ENCODE peak calls at places on chromosomes 11 and 22, in six cellular contexts. One of them, this sample, is unnamed.

GRCh38 chr22:41237707-41238569 is 2.8 kb downstream of the CHADL start:
- DNase-seq in NCI-H1417: peak; percentile 52
- DNase-seq in T-helper 2 cell: peak; percentile 76
- DNase-seq in EH: peak; percentile 43
- DNase-seq in T-helper 9 cell: peak; percentile 69
- DNase-seq in activated CD4-positive, alpha-beta T cell treated with anti-CD3 and anti-CD28 coated beads, Interleukin-2, amount 50 U/mL, for 48 hours: peak; percentile 80
- DNase-seq in this sample: peak; percentile 82

GRCh38 chr11:63764712-63765631 is 3.6 kb downstream of the ZFTA start:
- DNase-seq in T-helper 2 cell: no peak
- DNase-seq in activated CD4-positive, alpha-beta T cell treated with anti-CD3 and anti-CD28 coated beads, Interleukin-2, amount 50 U/mL, for 48 hours: no peak
- DNase-seq in EH: no peak
- DNase-seq in NCI-H1417: no peak
- DNase-seq in T-helper 9 cell: no peak
- DNase-seq in this sample: no peak

GRCh38 chr11:107203656-107204055 is 185.4 kb upstream of the GUCY1A2 start:
- DNase-seq in activated CD4-positive, alpha-beta T cell treated with anti-CD3 and anti-CD28 coated beads, Interleukin-2, amount 50 U/mL, for 48 hours: no peak
- DNase-seq in NCI-H1417: no peak
- DNase-seq in T-helper 2 cell: no peak
- DNase-seq in EH: no peak
- DNase-seq in T-helper 9 cell: no peak
- DNase-seq in this sample: no peak

GRCh38 chr11:75400110-75400865 is 970 bp downstream of the RPS3 start:
- DNase-seq in EH: peak; percentile 29
- DNase-seq in activated CD4-positive, alpha-beta T cell treated with anti-CD3 and anti-CD28 coated beads, Interleukin-2, amount 50 U/mL, for 48 hours: no peak
- DNase-seq in T-helper 2 cell: no peak
- DNase-seq in T-helper 9 cell: no peak
- DNase-seq in NCI-H1417: no peak
- DNase-seq in this sample: peak; percentile 37

GRCh38 chr11:47306484-47306844 is 36.5 kb downstream of the MADD start:
- DNase-seq in T-helper 9 cell: no peak
- DNase-seq in activated CD4-positive, alpha-beta T cell treated with anti-CD3 and anti-CD28 coated beads, Interleukin-2, amount 50 U/mL, for 48 hours: no peak
- DNase-seq in EH: no peak
- DNase-seq in T-helper 2 cell: no peak
- DNase-seq in NCI-H1417: no peak
- DNase-seq in this sample: no peak

GRCh38 chr22:20204821-20205220 is 54.0 kb upstream of the CCDC188 start:
- DNase-seq in T-helper 2 cell: no peak
- DNase-seq in NCI-H1417: no peak
- DNase-seq in T-helper 9 cell: no peak
- DNase-seq in EH: no peak
- DNase-seq in activated CD4-positive, alpha-beta T cell treated with anti-CD3 and anti-CD28 coated beads, Interleukin-2, amount 50 U/mL, for 48 hours: no peak
- DNase-seq in this sample: no peak

GRCh38 chr11:85768473-85769146 is 42.3 kb downstream of the SYTL2 start:
- DNase-seq in NCI-H1417: no peak
- DNase-seq in EH: no peak
- DNase-seq in T-helper 2 cell: no peak
- DNase-seq in activated CD4-positive, alpha-beta T cell treated with anti-CD3 and anti-CD28 coated beads, Interleukin-2, amount 50 U/mL, for 48 hours: no peak
- DNase-seq in T-helper 9 cell: no peak
- DNase-seq in this sample: no peak

GRCh38 chr22:29113329-29113728 is 40.5 kb downstream of the KREMEN1 start:
- DNase-seq in activated CD4-positive, alpha-beta T cell treated with anti-CD3 and anti-CD28 coated beads, Interleukin-2, amount 50 U/mL, for 48 hours: no peak
- DNase-seq in T-helper 9 cell: no peak
- DNase-seq in T-helper 2 cell: no peak
- DNase-seq in NCI-H1417: no peak
- DNase-seq in EH: no peak
- DNase-seq in this sample: no peak

GRCh38 chr22:48554893-48555552 is 1272.7 kb downstream of the BRD1 start:
- DNase-seq in NCI-H1417: no peak
- DNase-seq in activated CD4-positive, alpha-beta T cell treated with anti-CD3 and anti-CD28 coated beads, Interleukin-2, amount 50 U/mL, for 48 hours: no peak
- DNase-seq in T-helper 9 cell: no peak
- DNase-seq in EH: no peak
- DNase-seq in T-helper 2 cell: no peak
- DNase-seq in this sample: no peak

This sample was measured in CD4-positive, alpha-beta memory T cell.